ENCODE peak calls at places on chromosomes 6 and 20, in six cellular contexts. One of them, this sample, is unnamed.

GRCh38 chr6:159499034-159499433 is 194.0 kb downstream of the SOD2 start:
- DNase-seq in stimulated activated CD4-positive, alpha-beta T cell treated with anti-CD3 and anti-CD28 coated beads, Interleukin-2, amount 100 ng/mL, for 24 hours: no peak
- DNase-seq in choroid plexus epithelial cell: no peak
- DNase-seq in heart left ventricle: no peak
- DNase-seq in tibial artery: no peak
- DNase-seq in mesendoderm: no peak
- DNase-seq in this sample: no peak

GRCh38 chr6:16800942-16801341 is 39.7 kb upstream of the ATXN1 start:
- DNase-seq in stimulated activated CD4-positive, alpha-beta T cell treated with anti-CD3 and anti-CD28 coated beads, Interleukin-2, amount 100 ng/mL, for 24 hours: peak
- DNase-seq in choroid plexus epithelial cell: peak
- DNase-seq in heart left ventricle: no peak
- DNase-seq in tibial artery: no peak
- DNase-seq in mesendoderm: no peak
- DNase-seq in this sample: no peak

GRCh38 chr6:37942606-37943376 is 123.3 kb downstream of the ZFAND3 start:
- DNase-seq in stimulated activated CD4-positive, alpha-beta T cell treated with anti-CD3 and anti-CD28 coated beads, Interleukin-2, amount 100 ng/mL, for 24 hours: no peak
- DNase-seq in choroid plexus epithelial cell: no peak
- DNase-seq in heart left ventricle: no peak
- DNase-seq in tibial artery: no peak
- DNase-seq in mesendoderm: no peak
- DNase-seq in this sample: no peak

GRCh38 chr6:166308769-166309589 is 787 bp upstream of the PRR18 start:
- DNase-seq in stimulated activated CD4-positive, alpha-beta T cell treated with anti-CD3 and anti-CD28 coated beads, Interleukin-2, amount 100 ng/mL, for 24 hours: no peak
- DNase-seq in choroid plexus epithelial cell: no peak
- DNase-seq in heart left ventricle: no peak
- DNase-seq in tibial artery: no peak
- DNase-seq in mesendoderm: peak
- DNase-seq in this sample: no peak

GRCh38 chr6:29676981-29677601 is 3.9 kb downstream of the ZFP57 start:
- DNase-seq in stimulated activated CD4-positive, alpha-beta T cell treated with anti-CD3 and anti-CD28 coated beads, Interleukin-2, amount 100 ng/mL, for 24 hours: no peak
- DNase-seq in choroid plexus epithelial cell: peak
- DNase-seq in heart left ventricle: no peak
- DNase-seq in tibial artery: no peak
- DNase-seq in mesendoderm: peak
- DNase-seq in this sample: no peak

GRCh38 chr20:38320221-38320620 is 16.3 kb downstream of the BPI start:
- DNase-seq in stimulated activated CD4-positive, alpha-beta T cell treated with anti-CD3 and anti-CD28 coated beads, Interleukin-2, amount 100 ng/mL, for 24 hours: no peak
- DNase-seq in choroid plexus epithelial cell: no peak
- DNase-seq in heart left ventricle: no peak
- DNase-seq in tibial artery: no peak
- DNase-seq in mesendoderm: no peak
- DNase-seq in this sample: no peak

GRCh38 chr20:62364911-62365736 is 2.0 kb downstream of the LAMA5 start:
- DNase-seq in stimulated activated CD4-positive, alpha-beta T cell treated with anti-CD3 and anti-CD28 coated beads, Interleukin-2, amount 100 ng/mL, for 24 hours: no peak
- DNase-seq in choroid plexus epithelial cell: no peak
- DNase-seq in heart left ventricle: peak
- DNase-seq in tibial artery: peak
- DNase-seq in mesendoderm: no peak
- DNase-seq in this sample: no peak

GRCh38 chr6:132235596-132236280 is 165.5 kb downstream of the MOXD1 start:
- DNase-seq in stimulated activated CD4-positive, alpha-beta T cell treated with anti-CD3 and anti-CD28 coated beads, Interleukin-2, amount 100 ng/mL, for 24 hours: no peak
- DNase-seq in choroid plexus epithelial cell: peak
- DNase-seq in heart left ventricle: no peak
- DNase-seq in tibial artery: no peak
- DNase-seq in mesendoderm: no peak
- DNase-seq in this sample: no peak

GRCh38 chr6:159540152-159540551 is 152.9 kb downstream of the SOD2 start:
- DNase-seq in stimulated activated CD4-positive, alpha-beta T cell treated with anti-CD3 and anti-CD28 coated beads, Interleukin-2, amount 100 ng/mL, for 24 hours: peak
- DNase-seq in choroid plexus epithelial cell: no peak
- DNase-seq in heart left ventricle: no peak
- DNase-seq in tibial artery: no peak
- DNase-seq in mesendoderm: peak
- DNase-seq in this sample: no peak

GRCh38 chr6:54112171-54112650 is 968 bp downstream of the MLIP start:
- DNase-seq in stimulated activated CD4-positive, alpha-beta T cell treated with anti-CD3 and anti-CD28 coated beads, Interleukin-2, amount 100 ng/mL, for 24 hours: no peak
- DNase-seq in choroid plexus epithelial cell: peak
- DNase-seq in heart left ventricle: no peak
- DNase-seq in tibial artery: no peak
- DNase-seq in mesendoderm: peak
- DNase-seq in this sample: no peak

GRCh38 chr6:142285235-142286087 is 16.3 kb upstream of the ADGRG6 start:
- DNase-seq in stimulated activated CD4-positive, alpha-beta T cell treated with anti-CD3 and anti-CD28 coated beads, Interleukin-2, amount 100 ng/mL, for 24 hours: no peak
- DNase-seq in choroid plexus epithelial cell: no peak
- DNase-seq in heart left ventricle: no peak
- DNase-seq in tibial artery: no peak
- DNase-seq in mesendoderm: no peak
- DNase-seq in this sample: no peak

GRCh38 chr6:135182120-135182992 is 1.2 kb downstream of the MYB start:
- DNase-seq in stimulated activated CD4-positive, alpha-beta T cell treated with anti-CD3 and anti-CD28 coated beads, Interleukin-2, amount 100 ng/mL, for 24 hours: peak
- DNase-seq in choroid plexus epithelial cell: no peak
- DNase-seq in heart left ventricle: peak
- DNase-seq in tibial artery: no peak
- DNase-seq in mesendoderm: peak
- DNase-seq in this sample: peak

GRCh38 chr6:89978749-89979145 is 84.5 kb downstream of the GJA10 start:
- DNase-seq in stimulated activated CD4-positive, alpha-beta T cell treated with anti-CD3 and anti-CD28 coated beads, Interleukin-2, amount 100 ng/mL, for 24 hours: no peak
- DNase-seq in choroid plexus epithelial cell: no peak
- DNase-seq in heart left ventricle: no peak
- DNase-seq in tibial artery: no peak
- DNase-seq in mesendoderm: no peak
- DNase-seq in this sample: no peak

GRCh38 chr6:114049367-114049966 is 78.5 kb upstream of the HDAC2 start:
- DNase-seq in stimulated activated CD4-positive, alpha-beta T cell treated with anti-CD3 and anti-CD28 coated beads, Interleukin-2, amount 100 ng/mL, for 24 hours: no peak
- DNase-seq in choroid plexus epithelial cell: peak
- DNase-seq in heart left ventricle: no peak
- DNase-seq in tibial artery: no peak
- DNase-seq in mesendoderm: peak
- DNase-seq in this sample: no peak

GRCh38 chr20:13288357-13288756 is 67.3 kb downstream of the ISM1 start:
- DNase-seq in stimulated activated CD4-positive, alpha-beta T cell treated with anti-CD3 and anti-CD28 coated beads, Interleukin-2, amount 100 ng/mL, for 24 hours: no peak
- DNase-seq in choroid plexus epithelial cell: no peak
- DNase-seq in heart left ventricle: no peak
- DNase-seq in tibial artery: no peak
- DNase-seq in mesendoderm: no peak
- DNase-seq in this sample: no peak

GRCh38 chr6:117072134-117072533 is 193.2 kb upstream of the VGLL2 start:
- DNase-seq in stimulated activated CD4-positive, alpha-beta T cell treated with anti-CD3 and anti-CD28 coated beads, Interleukin-2, amount 100 ng/mL, for 24 hours: no peak
- DNase-seq in choroid plexus epithelial cell: no peak
- DNase-seq in heart left ventricle: peak
- DNase-seq in tibial artery: no peak
- DNase-seq in mesendoderm: no peak
- DNase-seq in this sample: no peak

GRCh38 chr6:137206562-137206961 is 12.6 kb downstream of the IFNGR1 start:
- DNase-seq in stimulated activated CD4-positive, alpha-beta T cell treated with anti-CD3 and anti-CD28 coated beads, Interleukin-2, amount 100 ng/mL, for 24 hours: no peak
- DNase-seq in choroid plexus epithelial cell: no peak
- DNase-seq in heart left ventricle: no peak
- DNase-seq in tibial artery: no peak
- DNase-seq in mesendoderm: no peak
- DNase-seq in this sample: no peak

GRCh38 chr6:76043690-76044089 is 28.8 kb downstream of the IMPG1 start:
- DNase-seq in stimulated activated CD4-positive, alpha-beta T cell treated with anti-CD3 and anti-CD28 coated beads, Interleukin-2, amount 100 ng/mL, for 24 hours: no peak
- DNase-seq in choroid plexus epithelial cell: no peak
- DNase-seq in heart left ventricle: no peak
- DNase-seq in tibial artery: no peak
- DNase-seq in mesendoderm: no peak
- DNase-seq in this sample: no peak

GRCh38 chr6:196543-196942 is 95.7 kb upstream of the DUSP22 start:
- DNase-seq in stimulated activated CD4-positive, alpha-beta T cell treated with anti-CD3 and anti-CD28 coated beads, Interleukin-2, amount 100 ng/mL, for 24 hours: no peak
- DNase-seq in choroid plexus epithelial cell: no peak
- DNase-seq in heart left ventricle: no peak
- DNase-seq in tibial artery: no peak
- DNase-seq in mesendoderm: no peak
- DNase-seq in this sample: no peak

GRCh38 chr20:63878855-63879254 is 13.8 kb downstream of the TPD52L2 start:
- DNase-seq in stimulated activated CD4-positive, alpha-beta T cell treated with anti-CD3 and anti-CD28 coated beads, Interleukin-2, amount 100 ng/mL, for 24 hours: no peak
- DNase-seq in choroid plexus epithelial cell: no peak
- DNase-seq in heart left ventricle: no peak
- DNase-seq in tibial artery: no peak
- DNase-seq in mesendoderm: no peak
- DNase-seq in this sample: no peak

GRCh38 chr6:74333406-74333805 is 637.4 kb downstream of the CD109 start:
- DNase-seq in stimulated activated CD4-positive, alpha-beta T cell treated with anti-CD3 and anti-CD28 coated beads, Interleukin-2, amount 100 ng/mL, for 24 hours: no peak
- DNase-seq in choroid plexus epithelial cell: peak
- DNase-seq in heart left ventricle: no peak
- DNase-seq in tibial artery: no peak
- DNase-seq in mesendoderm: no peak
- DNase-seq in this sample: no peak

GRCh38 chr20:47314647-47315338 is 41.7 kb downstream of the ZMYND8 start:
- DNase-seq in stimulated activated CD4-positive, alpha-beta T cell treated with anti-CD3 and anti-CD28 coated beads, Interleukin-2, amount 100 ng/mL, for 24 hours: no peak
- DNase-seq in choroid plexus epithelial cell: no peak
- DNase-seq in heart left ventricle: no peak
- DNase-seq in tibial artery: no peak
- DNase-seq in mesendoderm: no peak
- DNase-seq in this sample: no peak

GRCh38 chr6:137811121-137811911 is 55.7 kb upstream of the TNFAIP3 start:
- DNase-seq in stimulated activated CD4-positive, alpha-beta T cell treated with anti-CD3 and anti-CD28 coated beads, Interleukin-2, amount 100 ng/mL, for 24 hours: peak
- DNase-seq in choroid plexus epithelial cell: peak
- DNase-seq in heart left ventricle: peak
- DNase-seq in tibial artery: peak
- DNase-seq in mesendoderm: no peak
- DNase-seq in this sample: peak

GRCh38 chr6:13068558-13069210 is 259.7 kb downstream of the TBC1D7 start:
- DNase-seq in stimulated activated CD4-positive, alpha-beta T cell treated with anti-CD3 and anti-CD28 coated beads, Interleukin-2, amount 100 ng/mL, for 24 hours: no peak
- DNase-seq in choroid plexus epithelial cell: no peak
- DNase-seq in heart left ventricle: no peak
- DNase-seq in tibial artery: no peak
- DNase-seq in mesendoderm: no peak
- DNase-seq in this sample: no peak

GRCh38 chr6:101146389-101146788 is 247.1 kb upstream of the GRIK2 start:
- DNase-seq in stimulated activated CD4-positive, alpha-beta T cell treated with anti-CD3 and anti-CD28 coated beads, Interleukin-2, amount 100 ng/mL, for 24 hours: no peak
- DNase-seq in choroid plexus epithelial cell: peak
- DNase-seq in heart left ventricle: no peak
- DNase-seq in tibial artery: no peak
- DNase-seq in mesendoderm: no peak
- DNase-seq in this sample: no peak

GRCh38 chr20:60298647-60299046 is 340.4 kb downstream of the CDH26 start:
- DNase-seq in stimulated activated CD4-positive, alpha-beta T cell treated with anti-CD3 and anti-CD28 coated beads, Interleukin-2, amount 100 ng/mL, for 24 hours: no peak
- DNase-seq in choroid plexus epithelial cell: no peak
- DNase-seq in heart left ventricle: no peak
- DNase-seq in tibial artery: no peak
- DNase-seq in mesendoderm: no peak
- DNase-seq in this sample: no peak

GRCh38 chr6:163579111-163579879 is 164.8 kb downstream of the QKI start:
- DNase-seq in stimulated activated CD4-positive, alpha-beta T cell treated with anti-CD3 and anti-CD28 coated beads, Interleukin-2, amount 100 ng/mL, for 24 hours: no peak
- DNase-seq in choroid plexus epithelial cell: peak
- DNase-seq in heart left ventricle: peak
- DNase-seq in tibial artery: no peak
- DNase-seq in mesendoderm: peak
- DNase-seq in this sample: no peak

GRCh38 chr20:51768759-51769517 is 748 bp upstream of the ATP9A start:
- DNase-seq in stimulated activated CD4-positive, alpha-beta T cell treated with anti-CD3 and anti-CD28 coated beads, Interleukin-2, amount 100 ng/mL, for 24 hours: no peak
- DNase-seq in choroid plexus epithelial cell: no peak
- DNase-seq in heart left ventricle: peak
- DNase-seq in tibial artery: no peak
- DNase-seq in mesendoderm: no peak
- DNase-seq in this sample: no peak

GRCh38 chr6:144268821-144269220 is 16.3 kb upstream of the UTRN start:
- DNase-seq in stimulated activated CD4-positive, alpha-beta T cell treated with anti-CD3 and anti-CD28 coated beads, Interleukin-2, amount 100 ng/mL, for 24 hours: no peak
- DNase-seq in choroid plexus epithelial cell: no peak
- DNase-seq in heart left ventricle: no peak
- DNase-seq in tibial artery: no peak
- DNase-seq in mesendoderm: no peak
- DNase-seq in this sample: no peak

GRCh38 chr6:3911614-3912336 is 62.6 kb downstream of the FAM50B start:
- DNase-seq in stimulated activated CD4-positive, alpha-beta T cell treated with anti-CD3 and anti-CD28 coated beads, Interleukin-2, amount 100 ng/mL, for 24 hours: no peak
- DNase-seq in choroid plexus epithelial cell: peak
- DNase-seq in heart left ventricle: peak
- DNase-seq in tibial artery: peak
- DNase-seq in mesendoderm: peak
- DNase-seq in this sample: peak

GRCh38 chr6:74731921-74732320 is 473.9 kb downstream of the COL12A1 start:
- DNase-seq in stimulated activated CD4-positive, alpha-beta T cell treated with anti-CD3 and anti-CD28 coated beads, Interleukin-2, amount 100 ng/mL, for 24 hours: no peak
- DNase-seq in choroid plexus epithelial cell: peak
- DNase-seq in heart left ventricle: no peak
- DNase-seq in tibial artery: no peak
- DNase-seq in mesendoderm: peak
- DNase-seq in this sample: no peak

GRCh38 chr20:62716198-62716940 is 7.7 kb downstream of the NTSR1 start:
- DNase-seq in stimulated activated CD4-positive, alpha-beta T cell treated with anti-CD3 and anti-CD28 coated beads, Interleukin-2, amount 100 ng/mL, for 24 hours: peak
- DNase-seq in choroid plexus epithelial cell: peak
- DNase-seq in heart left ventricle: no peak
- DNase-seq in tibial artery: no peak
- DNase-seq in mesendoderm: no peak
- DNase-seq in this sample: no peak

GRCh38 chr6:15344831-15345230 is 99.0 kb downstream of the JARID2 start:
- DNase-seq in stimulated activated CD4-positive, alpha-beta T cell treated with anti-CD3 and anti-CD28 coated beads, Interleukin-2, amount 100 ng/mL, for 24 hours: no peak
- DNase-seq in choroid plexus epithelial cell: no peak
- DNase-seq in heart left ventricle: no peak
- DNase-seq in tibial artery: no peak
- DNase-seq in mesendoderm: no peak
- DNase-seq in this sample: no peak

GRCh38 chr6:64984947-64985346 is 722.1 kb downstream of the EYS start:
- DNase-seq in stimulated activated CD4-positive, alpha-beta T cell treated with anti-CD3 and anti-CD28 coated beads, Interleukin-2, amount 100 ng/mL, for 24 hours: no peak
- DNase-seq in choroid plexus epithelial cell: peak
- DNase-seq in heart left ventricle: no peak
- DNase-seq in tibial artery: no peak
- DNase-seq in mesendoderm: peak
- DNase-seq in this sample: no peak

GRCh38 chr6:43934803-43935602 is 165.0 kb downstream of the VEGFA start:
- DNase-seq in stimulated activated CD4-positive, alpha-beta T cell treated with anti-CD3 and anti-CD28 coated beads, Interleukin-2, amount 100 ng/mL, for 24 hours: no peak
- DNase-seq in choroid plexus epithelial cell: no peak
- DNase-seq in heart left ventricle: no peak
- DNase-seq in tibial artery: no peak
- DNase-seq in mesendoderm: no peak
- DNase-seq in this sample: no peak

GRCh38 chr6:27814665-27815424 is 97.4 kb downstream of the OR2B2 start:
- DNase-seq in stimulated activated CD4-positive, alpha-beta T cell treated with anti-CD3 and anti-CD28 coated beads, Interleukin-2, amount 100 ng/mL, for 24 hours: peak
- DNase-seq in choroid plexus epithelial cell: peak
- DNase-seq in heart left ventricle: peak
- DNase-seq in tibial artery: peak
- DNase-seq in mesendoderm: peak
- DNase-seq in this sample: peak

GRCh38 chr6:29941476-29941875 is 856 bp upstream of the HLA-A start:
- DNase-seq in stimulated activated CD4-positive, alpha-beta T cell treated with anti-CD3 and anti-CD28 coated beads, Interleukin-2, amount 100 ng/mL, for 24 hours: no peak
- DNase-seq in choroid plexus epithelial cell: no peak
- DNase-seq in heart left ventricle: no peak
- DNase-seq in tibial artery: no peak
- DNase-seq in mesendoderm: no peak
- DNase-seq in this sample: no peak

GRCh38 chr6:33169286-33170175 is 22.7 kb downstream of the COL11A2 start:
- DNase-seq in stimulated activated CD4-positive, alpha-beta T cell treated with anti-CD3 and anti-CD28 coated beads, Interleukin-2, amount 100 ng/mL, for 24 hours: no peak
- DNase-seq in choroid plexus epithelial cell: no peak
- DNase-seq in heart left ventricle: no peak
- DNase-seq in tibial artery: no peak
- DNase-seq in mesendoderm: no peak
- DNase-seq in this sample: no peak

GRCh38 chr20:58308680-58309527 is 611 bp upstream of the RAB22A start:
- DNase-seq in stimulated activated CD4-positive, alpha-beta T cell treated with anti-CD3 and anti-CD28 coated beads, Interleukin-2, amount 100 ng/mL, for 24 hours: peak
- DNase-seq in choroid plexus epithelial cell: peak
- DNase-seq in heart left ventricle: peak
- DNase-seq in tibial artery: peak
- DNase-seq in mesendoderm: peak
- DNase-seq in this sample: peak